ENCODE peak calls at places on chromosomes 4 and X, in four cellular contexts. T is transverse colon; G is CD8-positive, alpha-beta memory T cell; C is psoas muscle. R is an unnamed sample.
A peak's percentile ranks its signal among the peaks of the same experiment; 100 is the strongest.

GRCh38 chr4:38092701-38093100 is 132.5 kb downstream of the PTTG2 start:
- DNase-seq in T (no peak), C (no peak), G (no peak), R (no peak)

GRCh38 chr4:6641164-6641970 is 882 bp downstream of the MRFAP1 start:
- DNase-seq in G (peak; percentile 59), T (peak; percentile 61), C (peak; percentile 78), R (peak; percentile 78)

GRCh38 chr4:66923081-66923865 is 622.0 kb downstream of the CENPC start:
- DNase-seq in C (no peak), G (no peak), T (no peak), R (no peak)

GRCh38 chr4:40524642-40525041 is 105.0 kb downstream of the RBM47 start:
- DNase-seq in C (no peak), T (no peak), G (no peak), R (peak; percentile 72)

GRCh38 chr4:183342541-183343533 is 20.6 kb upstream of the CLDN24 start:
- DNase-seq in G (no peak), C (peak; percentile 55), T (no peak), R (no peak)

GRCh38 chr4:52051213-52051614 is at the start of gene SPATA18:
- DNase-seq in G (no peak), T (peak; percentile 41), C (peak; percentile 57), R (peak; percentile 19)

GRCh38 chr4:5893013-5893580 is at the start of gene CRMP1:
- DNase-seq in C (no peak), T (no peak), G (no peak), R (no peak)

GRCh38 chrX:111823068-111823467 is 52.9 kb upstream of the TRPC5OS start:
- DNase-seq in G (no peak), T (no peak), C (no peak), R (no peak)

GRCh38 chr4:105765690-105766407 is 57.3 kb downstream of the GSTCD start:
- DNase-seq in G (no peak), C (peak; percentile 52), T (no peak), R (peak; percentile 27)

GRCh38 chr4:823093-823760 is 2.7 kb downstream of the CPLX1 start:
- DNase-seq in T (no peak), C (peak; percentile 34), G (no peak), R (no peak)

GRCh38 chr4:182795446-182796238 is 121.5 kb downstream of the DCTD start:
- DNase-seq in G (no peak), C (no peak), T (no peak), R (no peak)

GRCh38 chrX:53831662-53832635 is 145.4 kb upstream of the HUWE1 start:
- DNase-seq in T (peak; percentile 33), C (no peak), G (peak; percentile 31), R (peak; percentile 56)

GRCh38 chr4:88439161-88439760 is 17.7 kb upstream of the HERC5 start:
- DNase-seq in T (no peak), C (no peak), G (no peak), R (no peak)

GRCh38 chr4:113433536-113434246 is 327.8 kb downstream of the CAMK2D start:
- DNase-seq in C (no peak), T (no peak), G (no peak), R (no peak)

GRCh38 chr4:168942985-168943384 is 67.1 kb downstream of the CBR4 start:
- DNase-seq in T (no peak), C (no peak), G (no peak), R (no peak)

GRCh38 chr4:8050180-8050554 is 108.4 kb downstream of the ABLIM2 start:
- DNase-seq in G (no peak), C (no peak), T (no peak), R (no peak)
- H3K4me1 ChIP-seq in G (no peaks in the 10 kb centered on the region), C (peaks cover 25% of the 10 kb centered on the region), T (peaks cover 4% of the 10 kb centered on the region), R (peaks cover 13% of the 10 kb centered on the region)

GRCh38 chr4:115219315-115219840 is 106.0 kb upstream of the NDST4 start:
- DNase-seq in G (no peak), T (no peak), C (no peak), R (no peak)

GRCh38 chr4:115213705-115214104 is 100.3 kb upstream of the NDST4 start:
- DNase-seq in T (no peak), C (no peak), G (no peak), R (no peak)

GRCh38 chr4:115219862-115220261 is 106.4 kb upstream of the NDST4 start:
- DNase-seq in T (no peak), C (no peak), G (no peak), R (no peak)

DNA sequence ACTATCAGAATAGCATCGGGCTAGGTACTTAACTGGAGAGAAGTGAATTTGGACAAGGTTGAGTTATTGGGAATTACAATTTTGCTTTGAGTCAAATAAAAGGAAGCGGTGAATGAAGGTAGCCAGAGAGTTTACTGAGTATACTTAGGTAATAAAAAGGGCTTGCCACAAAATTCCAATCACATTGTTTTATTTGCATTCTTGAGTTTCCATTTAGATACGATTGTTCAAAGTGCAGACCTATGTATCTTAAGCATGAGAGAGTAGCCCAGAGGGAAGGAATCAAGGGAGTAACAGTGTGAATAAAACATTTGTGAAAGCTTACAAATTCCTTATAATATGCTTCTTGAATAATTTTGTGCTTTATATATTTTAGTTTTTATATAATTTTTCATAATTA is 102.5 kb upstream of the NDST4 start:
- DNase-seq in T (no peak), C (no peak), G (no peak), R (no peak)
- H3K4me1 ChIP-seq in T (peaks cover 7% of the 10 kb centered on the region), C (no peaks in the 10 kb centered on the region), G (no peaks in the 10 kb centered on the region), R (no peaks in the 10 kb centered on the region)

GRCh38 chr4:178423366-178423765 is 981.1 kb upstream of the AGA start:
- DNase-seq in T (no peak), C (no peak), G (no peak), R (no peak)
- H3K4me1 ChIP-seq in T (no peaks in the 10 kb centered on the region), C (no peaks in the 10 kb centered on the region), G (no peaks in the 10 kb centered on the region), R (no peaks in the 10 kb centered on the region)

GRCh38 chr4:46432923-46433322 is 43.0 kb upstream of the GABRA2 start:
- DNase-seq in G (no peak), T (no peak), C (no peak), R (no peak)
- H3K4me1 ChIP-seq in G (no peaks in the 10 kb centered on the region), T (no peaks in the 10 kb centered on the region), C (no peaks in the 10 kb centered on the region), R (no peaks in the 10 kb centered on the region)

GRCh38 chrX:41236629-41237028 is 97.3 kb upstream of the DDX3X start:
- DNase-seq in C (no peak), T (no peak), G (no peak), R (no peak)

GRCh38 chrX:41234962-41235361 is 99.0 kb upstream of the DDX3X start:
- DNase-seq in T (no peak), G (no peak), C (no peak), R (no peak)

GRCh38 chrX:41238543-41238942 is 95.4 kb upstream of the DDX3X start:
- DNase-seq in C (no peak), T (no peak), G (no peak), R (no peak)

DNA sequence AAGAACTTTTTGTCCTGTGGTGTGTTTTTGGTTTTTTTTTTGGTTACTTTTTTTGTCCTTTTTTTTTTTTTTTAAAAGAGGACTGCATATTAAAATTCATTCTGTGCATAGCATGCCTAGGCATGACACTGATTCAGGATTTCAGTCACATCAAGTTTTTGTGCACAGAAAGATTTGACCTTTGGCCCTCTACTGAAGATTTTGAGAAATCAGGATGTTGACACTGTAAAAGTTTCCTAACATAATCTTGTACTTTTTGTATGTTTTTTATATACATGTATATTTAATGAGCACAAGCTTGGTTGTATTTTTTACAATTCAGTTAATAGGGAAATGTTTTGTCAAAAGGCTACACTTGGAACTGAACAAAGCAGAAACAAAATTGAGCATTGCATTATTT is 100.0 kb upstream of the DDX3X start:
- DNase-seq in T (no peak), G (no peak), C (no peak), R (no peak)
- H3K4me1 ChIP-seq in T (no peaks in the 10 kb centered on the region), G (no peaks in the 10 kb centered on the region), C (no peaks in the 10 kb centered on the region), R (no peaks in the 10 kb centered on the region)

R was measured in adrenal gland.